ENCODE peak calls at places on chromosomes 1 and 21, in ten cellular contexts. One of them, this sample, is unnamed.

GRCh38 chr21:41864311-41865001 is 14.7 kb downstream of the PRDM15 start:
- DNase-seq in thoracic aorta: no peak
- DNase-seq in type B pancreatic cell: no peak
- DNase-seq in CD8-positive, alpha-beta T cell: no peak
- DNase-seq in GM20000: no peak
- DNase-seq in AG04450: no peak
- DNase-seq in AG09319: no peak
- DNase-seq in fibroblast of mammary gland: no peak
- DNase-seq in fibroblast of lung: no peak
- DNase-seq in astrocyte of the spinal cord: no peak
- DNase-seq in this sample: no peak

GRCh38 chr1:20689645-20690056 is 28.2 kb downstream of the KIF17 start:
- DNase-seq in AG09319: no peak
- DNase-seq in GM20000: no peak
- DNase-seq in CD8-positive, alpha-beta T cell: no peak
- DNase-seq in type B pancreatic cell: no peak
- DNase-seq in thoracic aorta: no peak
- DNase-seq in AG04450: no peak
- DNase-seq in fibroblast of lung: no peak
- DNase-seq in fibroblast of mammary gland: no peak
- DNase-seq in astrocyte of the spinal cord: no peak
- DNase-seq in this sample: no peak

GRCh38 chr21:38165466-38166213 is 91.2 kb upstream of the KCNJ15 start:
- DNase-seq in fibroblast of mammary gland: peak
- DNase-seq in AG09319: no peak
- DNase-seq in fibroblast of lung: peak
- DNase-seq in type B pancreatic cell: no peak
- DNase-seq in AG04450: peak
- DNase-seq in GM20000: no peak
- DNase-seq in astrocyte of the spinal cord: peak
- DNase-seq in CD8-positive, alpha-beta T cell: no peak
- DNase-seq in thoracic aorta: no peak
- DNase-seq in this sample: no peak

GRCh38 chr1:39613250-39613649 is 26.2 kb downstream of the HEYL start:
- DNase-seq in fibroblast of lung: peak
- DNase-seq in thoracic aorta: no peak
- DNase-seq in astrocyte of the spinal cord: no peak
- DNase-seq in fibroblast of mammary gland: no peak
- DNase-seq in type B pancreatic cell: no peak
- DNase-seq in AG09319: no peak
- DNase-seq in GM20000: no peak
- DNase-seq in AG04450: peak
- DNase-seq in CD8-positive, alpha-beta T cell: no peak
- DNase-seq in this sample: no peak

GRCh38 chr1:94044891-94045290 is 76.1 kb downstream of the ABCA4 start:
- DNase-seq in type B pancreatic cell: no peak
- DNase-seq in fibroblast of mammary gland: no peak
- DNase-seq in fibroblast of lung: no peak
- DNase-seq in AG04450: no peak
- DNase-seq in GM20000: no peak
- DNase-seq in AG09319: no peak
- DNase-seq in astrocyte of the spinal cord: no peak
- DNase-seq in thoracic aorta: no peak
- DNase-seq in CD8-positive, alpha-beta T cell: no peak
- DNase-seq in this sample: no peak

GRCh38 chr1:1250828-1251284 is 4.3 kb upstream of the C1QTNF12 start:
- DNase-seq in CD8-positive, alpha-beta T cell: peak
- DNase-seq in type B pancreatic cell: no peak
- DNase-seq in astrocyte of the spinal cord: no peak
- DNase-seq in fibroblast of mammary gland: no peak
- DNase-seq in thoracic aorta: no peak
- DNase-seq in GM20000: peak
- DNase-seq in AG04450: no peak
- DNase-seq in fibroblast of lung: no peak
- DNase-seq in AG09319: no peak
- DNase-seq in this sample: no peak

GRCh38 chr1:214455971-214456867 is 95.2 kb downstream of the PTPN14 start:
- DNase-seq in GM20000: no peak
- DNase-seq in astrocyte of the spinal cord: no peak
- DNase-seq in thoracic aorta: no peak
- DNase-seq in AG04450: no peak
- DNase-seq in AG09319: no peak
- DNase-seq in type B pancreatic cell: no peak
- DNase-seq in CD8-positive, alpha-beta T cell: no peak
- DNase-seq in fibroblast of mammary gland: no peak
- DNase-seq in fibroblast of lung: no peak
- DNase-seq in this sample: no peak

GRCh38 chr1:77948841-77949424 is 29.9 kb downstream of the FUBP1 start:
- DNase-seq in CD8-positive, alpha-beta T cell: no peak
- DNase-seq in GM20000: no peak
- DNase-seq in fibroblast of lung: peak
- DNase-seq in type B pancreatic cell: no peak
- DNase-seq in AG04450: no peak
- DNase-seq in fibroblast of mammary gland: peak
- DNase-seq in astrocyte of the spinal cord: peak
- DNase-seq in AG09319: peak
- DNase-seq in thoracic aorta: no peak
- DNase-seq in this sample: no peak

GRCh38 chr1:229015791-229016190 is 255.1 kb upstream of the RAB4A start:
- DNase-seq in CD8-positive, alpha-beta T cell: no peak
- DNase-seq in type B pancreatic cell: no peak
- DNase-seq in AG04450: no peak
- DNase-seq in AG09319: no peak
- DNase-seq in fibroblast of mammary gland: no peak
- DNase-seq in astrocyte of the spinal cord: no peak
- DNase-seq in fibroblast of lung: peak
- DNase-seq in GM20000: no peak
- DNase-seq in thoracic aorta: no peak
- DNase-seq in this sample: no peak

GRCh38 chr21:45768741-45769049 is 125.2 kb downstream of the PCBP3 start:
- DNase-seq in AG04450: no peak
- DNase-seq in thoracic aorta: no peak
- DNase-seq in astrocyte of the spinal cord: no peak
- DNase-seq in CD8-positive, alpha-beta T cell: no peak
- DNase-seq in AG09319: no peak
- DNase-seq in fibroblast of mammary gland: no peak
- DNase-seq in type B pancreatic cell: no peak
- DNase-seq in fibroblast of lung: no peak
- DNase-seq in GM20000: no peak
- DNase-seq in this sample: no peak
- TF ChIP-seq CTCF in AG04450: no peak
- TF ChIP-seq CTCF in thoracic aorta: no peak
- TF ChIP-seq CTCF in astrocyte of the spinal cord: peak
- TF ChIP-seq CTCF in CD8-positive, alpha-beta T cell: no peak
- TF ChIP-seq CTCF in AG09319: no peak
- TF ChIP-seq CTCF in fibroblast of mammary gland: no peak
- TF ChIP-seq CTCF in type B pancreatic cell: no peak
- TF ChIP-seq CTCF in fibroblast of lung: no peak
- TF ChIP-seq CTCF in GM20000: no peak
- TF ChIP-seq CTCF in this sample: peak

DNA sequence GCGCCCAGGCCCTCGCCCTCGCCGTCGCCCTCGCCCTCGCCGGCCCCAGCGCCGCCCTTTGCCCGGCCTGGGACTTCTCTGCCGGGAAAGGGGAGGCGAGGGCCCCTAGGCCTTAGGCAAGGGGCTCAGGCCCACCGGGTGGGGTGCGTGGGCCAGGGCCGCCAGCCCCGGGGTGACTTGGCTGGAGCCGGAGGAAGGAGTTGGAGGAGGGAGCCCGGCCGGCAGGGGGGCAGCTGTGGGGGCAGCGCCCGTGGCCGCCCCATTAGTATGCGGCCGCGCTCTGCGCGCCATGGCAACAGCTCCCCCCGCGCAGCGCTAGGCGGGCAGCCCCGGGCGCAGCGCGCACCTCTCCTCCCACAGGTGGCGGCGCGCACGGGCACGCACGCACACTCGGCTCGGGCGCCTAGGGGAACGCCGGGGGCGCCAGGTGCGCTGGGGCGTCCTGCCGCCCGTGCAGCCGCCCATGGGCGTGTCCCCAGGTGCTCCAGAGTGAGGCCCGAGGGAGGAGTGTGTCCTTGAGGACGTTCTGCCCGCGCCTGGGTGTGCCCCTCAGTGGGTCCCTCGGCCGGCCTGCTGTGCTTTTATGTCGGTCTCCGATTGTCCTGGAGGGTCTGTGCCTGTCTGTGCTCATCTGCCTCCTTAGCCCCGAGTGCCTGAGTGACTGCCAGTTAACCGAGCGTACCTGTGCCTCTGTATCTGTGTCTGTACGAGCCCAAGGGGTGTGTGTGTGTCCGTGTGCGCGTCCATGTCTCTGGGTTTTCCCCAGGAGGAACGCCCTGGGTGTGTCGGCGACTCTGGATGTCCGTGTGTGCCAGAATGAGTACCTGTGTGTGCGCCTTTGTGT is 38.1 kb upstream of the WASF2 start:
- DNase-seq in fibroblast of lung: no peak
- DNase-seq in CD8-positive, alpha-beta T cell: peak
- DNase-seq in thoracic aorta: no peak
- DNase-seq in fibroblast of mammary gland: no peak
- DNase-seq in type B pancreatic cell: no peak
- DNase-seq in GM20000: peak
- DNase-seq in AG09319: no peak
- DNase-seq in astrocyte of the spinal cord: no peak
- DNase-seq in AG04450: no peak
- DNase-seq in this sample: peak
- TF ChIP-seq CTCF in fibroblast of lung: no peak
- TF ChIP-seq CTCF in CD8-positive, alpha-beta T cell: no peak
- TF ChIP-seq CTCF in thoracic aorta: no peak
- TF ChIP-seq CTCF in fibroblast of mammary gland: no peak
- TF ChIP-seq CTCF in type B pancreatic cell: peak
- TF ChIP-seq CTCF in GM20000: no peak
- TF ChIP-seq CTCF in AG09319: no peak
- TF ChIP-seq CTCF in astrocyte of the spinal cord: no peak
- TF ChIP-seq CTCF in AG04450: no peak
- TF ChIP-seq CTCF in this sample: no peak

DNA sequence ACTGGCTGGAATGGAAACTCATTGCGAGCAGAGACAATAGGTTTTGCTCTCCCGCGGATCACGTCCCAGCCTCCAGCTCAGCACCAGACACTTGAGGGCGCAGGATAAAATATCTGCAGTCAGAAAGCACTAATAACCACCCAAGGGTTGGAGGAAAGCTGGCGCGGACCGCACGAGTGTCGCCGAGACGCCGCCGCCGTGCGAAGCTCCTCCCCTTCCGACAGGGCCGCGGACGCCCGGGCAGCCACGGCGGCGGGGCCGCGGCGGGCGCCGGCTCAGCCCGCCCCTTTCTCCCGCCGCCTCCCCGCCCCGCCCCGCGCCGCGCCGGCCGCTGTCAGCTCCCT is at the start of gene CMPK1:
- DNase-seq in type B pancreatic cell: no peak
- DNase-seq in GM20000: peak
- DNase-seq in fibroblast of mammary gland: peak
- DNase-seq in thoracic aorta: peak
- DNase-seq in CD8-positive, alpha-beta T cell: peak
- DNase-seq in astrocyte of the spinal cord: peak
- DNase-seq in AG04450: no peak
- DNase-seq in fibroblast of lung: peak
- DNase-seq in AG09319: peak
- DNase-seq in this sample: peak
- TF ChIP-seq CTCF in type B pancreatic cell: peak
- TF ChIP-seq CTCF in GM20000: no peak
- TF ChIP-seq CTCF in fibroblast of mammary gland: no peak
- TF ChIP-seq CTCF in thoracic aorta: no peak
- TF ChIP-seq CTCF in CD8-positive, alpha-beta T cell: no peak
- TF ChIP-seq CTCF in astrocyte of the spinal cord: peak
- TF ChIP-seq CTCF in AG04450: no peak
- TF ChIP-seq CTCF in fibroblast of lung: peak
- TF ChIP-seq CTCF in AG09319: peak
- TF ChIP-seq CTCF in this sample: no peak

GRCh38 chr1:111786669-111787207 is 31.0 kb downstream of the DDX20 start:
- DNase-seq in fibroblast of mammary gland: no peak
- DNase-seq in fibroblast of lung: no peak
- DNase-seq in astrocyte of the spinal cord: no peak
- DNase-seq in type B pancreatic cell: no peak
- DNase-seq in CD8-positive, alpha-beta T cell: no peak
- DNase-seq in GM20000: no peak
- DNase-seq in thoracic aorta: no peak
- DNase-seq in AG04450: no peak
- DNase-seq in AG09319: no peak
- DNase-seq in this sample: no peak

GRCh38 chr1:111789666-111790316 is 34.1 kb downstream of the DDX20 start:
- DNase-seq in fibroblast of mammary gland: peak
- DNase-seq in astrocyte of the spinal cord: no peak
- DNase-seq in AG04450: no peak
- DNase-seq in CD8-positive, alpha-beta T cell: no peak
- DNase-seq in GM20000: no peak
- DNase-seq in type B pancreatic cell: no peak
- DNase-seq in fibroblast of lung: peak
- DNase-seq in thoracic aorta: no peak
- DNase-seq in AG09319: peak
- DNase-seq in this sample: no peak

GRCh38 chr1:111789077-111789476 is 33.4 kb downstream of the DDX20 start:
- DNase-seq in astrocyte of the spinal cord: no peak
- DNase-seq in type B pancreatic cell: no peak
- DNase-seq in CD8-positive, alpha-beta T cell: no peak
- DNase-seq in fibroblast of lung: no peak
- DNase-seq in AG04450: no peak
- DNase-seq in GM20000: no peak
- DNase-seq in AG09319: no peak
- DNase-seq in thoracic aorta: no peak
- DNase-seq in fibroblast of mammary gland: peak
- DNase-seq in this sample: no peak

GRCh38 chr1:111779546-111779945 is 23.8 kb downstream of the DDX20 start:
- DNase-seq in thoracic aorta: no peak
- DNase-seq in AG04450: no peak
- DNase-seq in GM20000: no peak
- DNase-seq in fibroblast of mammary gland: no peak
- DNase-seq in AG09319: no peak
- DNase-seq in fibroblast of lung: no peak
- DNase-seq in CD8-positive, alpha-beta T cell: no peak
- DNase-seq in type B pancreatic cell: no peak
- DNase-seq in astrocyte of the spinal cord: no peak
- DNase-seq in this sample: no peak

DNA sequence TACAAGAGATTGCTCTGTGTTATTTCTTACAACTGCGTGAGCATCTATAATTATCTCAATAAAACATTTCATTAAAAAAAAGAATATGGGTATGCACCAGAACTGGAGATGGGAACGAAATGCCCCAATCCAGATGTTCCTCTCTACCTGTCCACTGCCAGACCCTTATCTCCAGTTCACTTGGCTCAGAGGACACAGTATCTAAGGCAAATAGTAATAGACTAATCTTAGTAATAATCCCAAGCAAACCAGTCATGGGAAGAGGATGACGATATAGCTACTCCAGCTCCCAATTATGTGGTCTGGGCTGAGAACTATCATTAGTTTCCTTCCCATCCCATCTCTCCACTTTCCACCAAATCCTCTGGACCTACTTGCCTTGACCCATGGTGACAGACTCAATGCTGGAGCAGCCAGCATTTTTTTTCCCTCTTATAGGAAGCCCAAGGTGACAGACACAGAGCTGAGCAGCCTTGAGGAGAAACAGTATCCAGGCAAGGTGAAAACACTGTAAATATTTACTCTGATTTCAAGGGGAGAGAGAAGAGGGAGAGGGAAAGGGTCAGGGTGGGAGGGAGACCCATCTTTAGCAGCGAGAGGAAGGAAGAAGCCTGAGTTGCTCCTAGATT is 28.7 kb downstream of the DDX20 start:
- DNase-seq in AG04450: no peak
- DNase-seq in AG09319: no peak
- DNase-seq in fibroblast of mammary gland: no peak
- DNase-seq in fibroblast of lung: no peak
- DNase-seq in type B pancreatic cell: no peak
- DNase-seq in CD8-positive, alpha-beta T cell: no peak
- DNase-seq in GM20000: no peak
- DNase-seq in astrocyte of the spinal cord: no peak
- DNase-seq in thoracic aorta: no peak
- DNase-seq in this sample: no peak
- TF ChIP-seq CTCF in AG04450: no peak
- TF ChIP-seq CTCF in AG09319: no peak
- TF ChIP-seq CTCF in fibroblast of mammary gland: no peak
- TF ChIP-seq CTCF in fibroblast of lung: no peak
- TF ChIP-seq CTCF in type B pancreatic cell: no peak
- TF ChIP-seq CTCF in CD8-positive, alpha-beta T cell: no peak
- TF ChIP-seq CTCF in GM20000: no peak
- TF ChIP-seq CTCF in astrocyte of the spinal cord: no peak
- TF ChIP-seq CTCF in thoracic aorta: no peak
- TF ChIP-seq CTCF in this sample: no peak

This sample was measured in H9.